ENCODE peak calls at places on chromosomes 7 and 10, in eight cellular contexts. One of them, this sample, is unnamed. For H3K9me3, the result is how much of the 10 kb centered on the place peaks cover.

GRCh38 chr7:139958599-139959380 is 104.0 kb downstream of the PARP12 start:
- DNase-seq in right lobe of liver: no peak
- DNase-seq in heart left ventricle: no peak
- DNase-seq in sigmoid colon: no peak
- DNase-seq in ovary: no peak
- DNase-seq in transverse colon: no peak
- DNase-seq in uterus: no peak
- DNase-seq in IMR-90: peak
- DNase-seq in this sample: no peak

GRCh38 chr7:45599851-45600706 is 25.9 kb downstream of the ADCY1 start:
- DNase-seq in right lobe of liver: no peak
- DNase-seq in heart left ventricle: peak
- DNase-seq in sigmoid colon: no peak
- DNase-seq in ovary: peak
- DNase-seq in transverse colon: no peak
- DNase-seq in uterus: no peak
- DNase-seq in IMR-90: no peak
- DNase-seq in this sample: no peak

GRCh38 chr10:43024524-43024923 is 52.3 kb upstream of the RET start:
- DNase-seq in right lobe of liver: no peak
- DNase-seq in heart left ventricle: no peak
- DNase-seq in sigmoid colon: no peak
- DNase-seq in ovary: no peak
- DNase-seq in transverse colon: no peak
- DNase-seq in uterus: no peak
- DNase-seq in IMR-90: no peak
- DNase-seq in this sample: no peak

GRCh38 chr7:20749896-20750295 is 36.8 kb downstream of the SP8 start:
- DNase-seq in right lobe of liver: no peak
- DNase-seq in heart left ventricle: no peak
- DNase-seq in sigmoid colon: no peak
- DNase-seq in ovary: no peak
- DNase-seq in transverse colon: no peak
- DNase-seq in uterus: no peak
- DNase-seq in IMR-90: no peak
- DNase-seq in this sample: no peak

GRCh38 chr7:75870557-75870956 is 8.3 kb upstream of the RHBDD2 start:
- DNase-seq in right lobe of liver: no peak
- DNase-seq in heart left ventricle: no peak
- DNase-seq in sigmoid colon: no peak
- DNase-seq in ovary: no peak
- DNase-seq in transverse colon: no peak
- DNase-seq in uterus: no peak
- DNase-seq in IMR-90: no peak
- DNase-seq in this sample: no peak

GRCh38 chr10:5809541-5810154 is 3.6 kb downstream of the GDI2 start:
- DNase-seq in right lobe of liver: no peak
- DNase-seq in heart left ventricle: no peak
- DNase-seq in sigmoid colon: no peak
- DNase-seq in ovary: no peak
- DNase-seq in transverse colon: no peak
- DNase-seq in uterus: no peak
- DNase-seq in IMR-90: peak
- DNase-seq in this sample: no peak

GRCh38 chr7:137930616-137931015 is 71.3 kb downstream of the CREB3L2 start:
- DNase-seq in right lobe of liver: no peak
- DNase-seq in heart left ventricle: no peak
- DNase-seq in sigmoid colon: no peak
- DNase-seq in ovary: no peak
- DNase-seq in transverse colon: no peak
- DNase-seq in uterus: no peak
- DNase-seq in IMR-90: peak
- DNase-seq in this sample: no peak

GRCh38 chr10:127851661-127852205 is 41.0 kb downstream of the CLRN3 start:
- DNase-seq in right lobe of liver: no peak
- DNase-seq in heart left ventricle: no peak
- DNase-seq in sigmoid colon: no peak
- DNase-seq in ovary: no peak
- DNase-seq in transverse colon: no peak
- DNase-seq in uterus: no peak
- DNase-seq in IMR-90: no peak
- DNase-seq in this sample: no peak

GRCh38 chr10:1631282-1631681 is 106.0 kb downstream of the ADARB2 start:
- DNase-seq in right lobe of liver: no peak
- DNase-seq in heart left ventricle: no peak
- DNase-seq in sigmoid colon: peak
- DNase-seq in ovary: no peak
- DNase-seq in transverse colon: no peak
- DNase-seq in uterus: no peak
- DNase-seq in IMR-90: no peak
- DNase-seq in this sample: no peak

GRCh38 chr7:17772581-17773288 is 167.6 kb downstream of the SNX13 start:
- DNase-seq in right lobe of liver: no peak
- DNase-seq in heart left ventricle: no peak
- DNase-seq in sigmoid colon: no peak
- DNase-seq in ovary: no peak
- DNase-seq in transverse colon: no peak
- DNase-seq in uterus: no peak
- DNase-seq in IMR-90: no peak
- DNase-seq in this sample: no peak

GRCh38 chr10:79235765-79236755 is 111.2 kb upstream of the PPIF start:
- DNase-seq in right lobe of liver: no peak
- DNase-seq in heart left ventricle: no peak
- DNase-seq in sigmoid colon: no peak
- DNase-seq in ovary: no peak
- DNase-seq in transverse colon: no peak
- DNase-seq in uterus: no peak
- DNase-seq in IMR-90: no peak
- DNase-seq in this sample: no peak

GRCh38 chr10:127888526-127889312 is 4.0 kb downstream of the CLRN3 start:
- DNase-seq in right lobe of liver: no peak
- DNase-seq in heart left ventricle: no peak
- DNase-seq in sigmoid colon: no peak
- DNase-seq in ovary: no peak
- DNase-seq in transverse colon: peak
- DNase-seq in uterus: no peak
- DNase-seq in IMR-90: no peak
- DNase-seq in this sample: no peak

GRCh38 chr10:89553064-89553734 is 17.8 kb upstream of the SLC16A12 start:
- DNase-seq in right lobe of liver: no peak
- DNase-seq in heart left ventricle: no peak
- DNase-seq in sigmoid colon: no peak
- DNase-seq in ovary: no peak
- DNase-seq in transverse colon: no peak
- DNase-seq in uterus: no peak
- DNase-seq in IMR-90: peak
- DNase-seq in this sample: no peak

GRCh38 chr10:63376560-63377304 is 89.0 kb downstream of the JMJD1C start:
- DNase-seq in right lobe of liver: no peak
- DNase-seq in heart left ventricle: no peak
- DNase-seq in sigmoid colon: no peak
- DNase-seq in ovary: no peak
- DNase-seq in transverse colon: no peak
- DNase-seq in uterus: no peak
- DNase-seq in IMR-90: peak
- DNase-seq in this sample: no peak

GRCh38 chr10:50613726-50614443 is 9.9 kb downstream of the SGMS1 start:
- DNase-seq in right lobe of liver: no peak
- DNase-seq in heart left ventricle: no peak
- DNase-seq in sigmoid colon: no peak
- DNase-seq in ovary: no peak
- DNase-seq in transverse colon: no peak
- DNase-seq in uterus: no peak
- DNase-seq in IMR-90: no peak
- DNase-seq in this sample: no peak

GRCh38 chr7:129222064-129222463 is 2.8 kb upstream of the AHCYL2 start:
- DNase-seq in right lobe of liver: no peak
- DNase-seq in heart left ventricle: no peak
- DNase-seq in sigmoid colon: peak
- DNase-seq in ovary: no peak
- DNase-seq in transverse colon: no peak
- DNase-seq in uterus: no peak
- DNase-seq in IMR-90: no peak
- DNase-seq in this sample: no peak

GRCh38 chr10:43249151-43249961 is 17.5 kb downstream of the RASGEF1A start:
- DNase-seq in right lobe of liver: peak
- DNase-seq in heart left ventricle: peak
- DNase-seq in sigmoid colon: peak
- DNase-seq in ovary: peak
- DNase-seq in transverse colon: no peak
- DNase-seq in uterus: no peak
- DNase-seq in IMR-90: no peak
- DNase-seq in this sample: no peak

GRCh38 chr7:72182036-72182435 is 230.1 kb downstream of the CALN1 start:
- DNase-seq in right lobe of liver: no peak
- DNase-seq in heart left ventricle: no peak
- DNase-seq in sigmoid colon: no peak
- DNase-seq in ovary: no peak
- DNase-seq in transverse colon: no peak
- DNase-seq in uterus: no peak
- DNase-seq in IMR-90: no peak
- DNase-seq in this sample: no peak

GRCh38 chr7:72176875-72177274 is 235.3 kb downstream of the CALN1 start:
- DNase-seq in right lobe of liver: no peak
- DNase-seq in heart left ventricle: no peak
- DNase-seq in sigmoid colon: no peak
- DNase-seq in ovary: no peak
- DNase-seq in transverse colon: no peak
- DNase-seq in uterus: no peak
- DNase-seq in IMR-90: no peak
- DNase-seq in this sample: no peak
- H3K27ac ChIP-seq in right lobe of liver: no peak
- H3K27ac ChIP-seq in heart left ventricle: no peak
- H3K27ac ChIP-seq in sigmoid colon: no peak
- H3K27ac ChIP-seq in ovary: no peak
- H3K27ac ChIP-seq in transverse colon: no peak
- H3K27ac ChIP-seq in uterus: no peak
- H3K27ac ChIP-seq in IMR-90: no peak
- H3K27ac ChIP-seq in this sample: no peak

GRCh38 chr7:6691609-6692106 is 15.1 kb downstream of the ZNF12 start:
- DNase-seq in right lobe of liver: no peak
- DNase-seq in heart left ventricle: no peak
- DNase-seq in sigmoid colon: no peak
- DNase-seq in ovary: no peak
- DNase-seq in transverse colon: no peak
- DNase-seq in uterus: no peak
- DNase-seq in IMR-90: peak
- DNase-seq in this sample: no peak

DNA sequence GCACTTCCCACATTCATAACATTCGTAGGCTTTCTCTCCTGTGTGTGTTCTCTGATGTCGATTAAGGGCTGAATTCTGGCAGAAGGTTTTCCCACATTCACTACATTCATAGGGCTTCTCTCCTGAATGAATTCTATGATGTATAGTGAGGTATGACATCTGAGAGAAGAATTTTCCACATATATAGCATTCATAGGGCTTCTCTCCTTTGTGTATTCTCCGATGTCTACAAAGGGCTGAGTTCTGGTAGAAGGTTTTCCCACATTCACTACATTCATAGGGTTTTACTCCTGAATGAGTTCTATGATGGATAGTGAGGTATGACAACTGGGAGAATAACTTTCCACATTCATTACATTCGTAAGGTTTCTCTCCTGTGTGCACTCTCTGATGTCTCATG is 15.6 kb downstream of the ZNF12 start:
- DNase-seq in right lobe of liver: no peak
- DNase-seq in heart left ventricle: no peak
- DNase-seq in sigmoid colon: no peak
- DNase-seq in ovary: no peak
- DNase-seq in transverse colon: no peak
- DNase-seq in uterus: no peak
- DNase-seq in IMR-90: no peak
- DNase-seq in this sample: no peak
- H3K9me3 ChIP-seq in right lobe of liver: under half
- H3K9me3 ChIP-seq in heart left ventricle: half or more
- H3K9me3 ChIP-seq in sigmoid colon: half or more
- H3K9me3 ChIP-seq in ovary: under half
- H3K9me3 ChIP-seq in transverse colon: half or more
- H3K9me3 ChIP-seq in uterus: under half
- H3K9me3 ChIP-seq in IMR-90: half or more
- H3K9me3 ChIP-seq in this sample: under half

GRCh38 chr7:12961910-12962309 is 274.5 kb downstream of the ARL4A start:
- DNase-seq in right lobe of liver: no peak
- DNase-seq in heart left ventricle: no peak
- DNase-seq in sigmoid colon: no peak
- DNase-seq in ovary: no peak
- DNase-seq in transverse colon: no peak
- DNase-seq in uterus: no peak
- DNase-seq in IMR-90: no peak
- DNase-seq in this sample: no peak
- TF ChIP-seq POLR2A in right lobe of liver: no peak
- TF ChIP-seq POLR2A in heart left ventricle: no peak
- TF ChIP-seq POLR2A in sigmoid colon: no peak
- TF ChIP-seq POLR2A in ovary: no peak
- TF ChIP-seq POLR2A in transverse colon: no peak
- TF ChIP-seq POLR2A in uterus: no peak
- TF ChIP-seq POLR2A in IMR-90: no peak
- TF ChIP-seq POLR2A in this sample: no peak

GRCh38 chr10:121485443-121486139 is 112.7 kb downstream of the FGFR2 start:
- DNase-seq in right lobe of liver: no peak
- DNase-seq in heart left ventricle: no peak
- DNase-seq in sigmoid colon: no peak
- DNase-seq in ovary: no peak
- DNase-seq in transverse colon: no peak
- DNase-seq in uterus: no peak
- DNase-seq in IMR-90: no peak
- DNase-seq in this sample: no peak
- H3K27ac ChIP-seq in right lobe of liver: no peak
- H3K27ac ChIP-seq in heart left ventricle: no peak
- H3K27ac ChIP-seq in sigmoid colon: no peak
- H3K27ac ChIP-seq in ovary: no peak
- H3K27ac ChIP-seq in transverse colon: no peak
- H3K27ac ChIP-seq in uterus: no peak
- H3K27ac ChIP-seq in IMR-90: no peak
- H3K27ac ChIP-seq in this sample: no peak

DNA sequence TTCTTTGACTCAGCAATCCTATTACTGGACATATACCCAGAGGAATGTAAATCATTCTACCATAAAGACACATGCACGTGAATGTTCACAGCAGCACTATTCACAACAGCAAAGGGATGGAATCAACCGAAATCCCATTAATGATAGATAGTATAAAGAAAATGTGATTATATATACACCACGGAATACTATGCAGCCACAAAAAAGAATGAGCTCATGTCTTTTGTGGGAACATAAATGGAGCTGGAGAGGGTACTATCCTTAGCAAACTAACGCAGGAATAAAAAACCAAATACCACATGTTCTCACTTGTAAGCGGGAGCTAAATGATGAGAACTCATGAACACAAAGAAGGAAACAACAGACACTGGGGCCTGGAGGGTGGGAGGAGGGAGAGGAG is 201.9 kb downstream of the DNAJC1 start:
- DNase-seq in right lobe of liver: no peak
- DNase-seq in heart left ventricle: no peak
- DNase-seq in sigmoid colon: no peak
- DNase-seq in ovary: no peak
- DNase-seq in transverse colon: no peak
- DNase-seq in uterus: no peak
- DNase-seq in IMR-90: no peak
- DNase-seq in this sample: no peak
- H3K9me3 ChIP-seq in right lobe of liver: under half
- H3K9me3 ChIP-seq in heart left ventricle: under half
- H3K9me3 ChIP-seq in sigmoid colon: under half
- H3K9me3 ChIP-seq in ovary: under half
- H3K9me3 ChIP-seq in transverse colon: under half
- H3K9me3 ChIP-seq in uterus: under half
- H3K9me3 ChIP-seq in IMR-90: under half
- H3K9me3 ChIP-seq in this sample: under half